ENCODE peak calls at places on chromosomes 12 and 14, in four cellular contexts. S is H9, O is NCI-H1694 treated with DMSO at 0.1 percent for 48 hours, V is choroid plexus epithelial cell. Q is an unnamed sample.

GRCh38 chr12:80763874-80764273 is 47.2 kb downstream of the MYF5 start:
- DNase-seq in V (peak), S (no peak), O (peak), Q (peak)

GRCh38 chr12:28767836-28768348 is 381.2 kb upstream of the FAR2 start:
- DNase-seq in O (no peak), V (no peak), S (no peak), Q (no peak)

GRCh38 chr12:105167346-105167745 is 59.8 kb downstream of the WASHC4 start:
- DNase-seq in O (no peak), V (no peak), S (no peak), Q (peak)

GRCh38 chr14:82153689-82154088 is 620.0 kb upstream of the SEL1L start:
- DNase-seq in O (no peak), S (no peak), V (no peak), Q (no peak)

GRCh38 chr12:18683603-18684002 is 54.2 kb downstream of the PLCZ1 start:
- DNase-seq in V (peak), O (no peak), S (no peak), Q (peak)

GRCh38 chr14:22391908-22392307 is 197.1 kb downstream of the DAD1 start:
- DNase-seq in V (peak), O (peak), S (peak), Q (peak)

GRCh38 chr12:124564232-124564958 is 3.0 kb downstream of the NCOR2 start:
- DNase-seq in V (no peak), S (no peak), O (no peak), Q (no peak)

GRCh38 chr12:94982456-94982855 is 21.0 kb downstream of the NDUFA12 start:
- DNase-seq in V (peak), O (no peak), S (no peak), Q (no peak)

GRCh38 chr12:128825845-128826244 is 2.1 kb upstream of the SLC15A4 start:
- DNase-seq in O (no peak), V (no peak), S (no peak), Q (no peak)

GRCh38 chr14:96986701-96987474 is 189.7 kb downstream of the VRK1 start:
- DNase-seq in V (no peak), O (no peak), S (no peak), Q (no peak)

GRCh38 chr12:111268738-111269572 is 99.9 kb downstream of the PHETA1 start:
- DNase-seq in O (no peak), V (peak), S (peak), Q (peak)

GRCh38 chr12:1474567-1475153 is 119.7 kb downstream of the FBXL14 start:
- DNase-seq in S (no peak), O (no peak), V (peak), Q (peak)

GRCh38 chr14:54976316-54976715 is 50.6 kb downstream of the WDHD1 start:
- DNase-seq in O (no peak), V (peak), S (no peak), Q (peak)

GRCh38 chr12:93151079-93151759 is 222.1 kb upstream of the EEA1 start:
- DNase-seq in V (no peak), O (no peak), S (no peak), Q (no peak)

Q was measured in adipocyte.